ENCODE peak calls at places on chromosomes 12 and 14, in seven cellular contexts. One of them, this sample, is unnamed.

GRCh38 chr12:55663391-55663790 is 26.7 kb downstream of the OR10P1 start:
- DNase-seq in neural progenitor cell: no peak
- DNase-seq in Peyer's patch: no peak
- DNase-seq in GM23338: no peak
- DNase-seq in ascending aorta: no peak
- DNase-seq in left ventricle myocardium inferior: no peak
- DNase-seq in stomach: no peak
- DNase-seq in this sample: no peak

GRCh38 chr12:95633671-95634465 is 82.6 kb upstream of the USP44 start:
- DNase-seq in Peyer's patch: no peak
- DNase-seq in stomach: no peak
- DNase-seq in ascending aorta: no peak
- DNase-seq in left ventricle myocardium inferior: no peak
- DNase-seq in GM23338: no peak
- DNase-seq in neural progenitor cell: no peak
- DNase-seq in this sample: no peak

GRCh38 chr14:59919582-59920377 is at the start of gene LRRC9:
- DNase-seq in GM23338: peak; percentile 97
- DNase-seq in left ventricle myocardium inferior: peak; percentile 12
- DNase-seq in neural progenitor cell: peak; percentile 97
- DNase-seq in stomach: no peak
- DNase-seq in ascending aorta: no peak
- DNase-seq in Peyer's patch: peak; percentile 76
- DNase-seq in this sample: no peak

GRCh38 chr12:12272869-12273268 is 6.0 kb upstream of the LRP6 start:
- DNase-seq in GM23338: peak; percentile 70
- DNase-seq in Peyer's patch: no peak
- DNase-seq in stomach: no peak
- DNase-seq in left ventricle myocardium inferior: no peak
- DNase-seq in neural progenitor cell: peak; percentile 35
- DNase-seq in ascending aorta: no peak
- DNase-seq in this sample: no peak

GRCh38 chr12:84946753-84947152 is 34.2 kb upstream of the SLC6A15 start:
- DNase-seq in stomach: no peak
- DNase-seq in left ventricle myocardium inferior: no peak
- DNase-seq in ascending aorta: no peak
- DNase-seq in neural progenitor cell: no peak
- DNase-seq in Peyer's patch: no peak
- DNase-seq in GM23338: no peak
- DNase-seq in this sample: no peak

GRCh38 chr12:9793774-9794395 is 33.2 kb upstream of the CD69 start:
- DNase-seq in Peyer's patch: no peak
- DNase-seq in neural progenitor cell: no peak
- DNase-seq in left ventricle myocardium inferior: no peak
- DNase-seq in ascending aorta: no peak
- DNase-seq in stomach: no peak
- DNase-seq in GM23338: no peak
- DNase-seq in this sample: no peak

GRCh38 chr12:6324936-6325750 is 14.7 kb downstream of the PLEKHG6 start:
- DNase-seq in GM23338: no peak
- DNase-seq in ascending aorta: no peak
- DNase-seq in neural progenitor cell: no peak
- DNase-seq in stomach: peak; percentile 48
- DNase-seq in left ventricle myocardium inferior: no peak
- DNase-seq in Peyer's patch: no peak
- DNase-seq in this sample: no peak

GRCh38 chr12:31369712-31370521 is 44.0 kb upstream of the SINHCAF start:
- DNase-seq in Peyer's patch: no peak
- DNase-seq in ascending aorta: peak; percentile 68
- DNase-seq in neural progenitor cell: peak; percentile 78
- DNase-seq in stomach: peak; percentile 75
- DNase-seq in left ventricle myocardium inferior: peak; percentile 19
- DNase-seq in GM23338: peak; percentile 86
- DNase-seq in this sample: no peak

GRCh38 chr14:22973217-22974032 is 8.9 kb downstream of the AJUBA start:
- DNase-seq in stomach: peak; percentile 51
- DNase-seq in neural progenitor cell: peak; percentile 69
- DNase-seq in GM23338: peak; percentile 77
- DNase-seq in ascending aorta: no peak
- DNase-seq in left ventricle myocardium inferior: no peak
- DNase-seq in Peyer's patch: no peak
- DNase-seq in this sample: no peak

GRCh38 chr14:78010688-78011087 is 159.5 kb upstream of the NRXN3 start:
- DNase-seq in GM23338: no peak
- DNase-seq in neural progenitor cell: no peak
- DNase-seq in stomach: no peak
- DNase-seq in left ventricle myocardium inferior: no peak
- DNase-seq in Peyer's patch: no peak
- DNase-seq in ascending aorta: no peak
- DNase-seq in this sample: no peak

GRCh38 chr12:54292083-54292930 is 8.5 kb downstream of the NFE2 start:
- DNase-seq in GM23338: no peak
- DNase-seq in Peyer's patch: no peak
- DNase-seq in neural progenitor cell: no peak
- DNase-seq in left ventricle myocardium inferior: no peak
- DNase-seq in stomach: no peak
- DNase-seq in ascending aorta: no peak
- DNase-seq in this sample: no peak

GRCh38 chr14:52455291-52456088 is 96.8 kb downstream of the TXNDC16 start:
- DNase-seq in stomach: no peak
- DNase-seq in Peyer's patch: no peak
- DNase-seq in left ventricle myocardium inferior: no peak
- DNase-seq in neural progenitor cell: no peak
- DNase-seq in ascending aorta: no peak
- DNase-seq in GM23338: no peak
- DNase-seq in this sample: no peak

GRCh38 chr14:48373993-48374392 is 698.6 kb upstream of the MDGA2 start:
- DNase-seq in ascending aorta: no peak
- DNase-seq in GM23338: no peak
- DNase-seq in neural progenitor cell: no peak
- DNase-seq in stomach: no peak
- DNase-seq in left ventricle myocardium inferior: no peak
- DNase-seq in Peyer's patch: no peak
- DNase-seq in this sample: no peak

GRCh38 chr12:124686001-124686884 is 118.8 kb upstream of the NCOR2 start:
- DNase-seq in GM23338: no peak
- DNase-seq in ascending aorta: no peak
- DNase-seq in stomach: no peak
- DNase-seq in left ventricle myocardium inferior: no peak
- DNase-seq in Peyer's patch: no peak
- DNase-seq in neural progenitor cell: no peak
- DNase-seq in this sample: no peak

GRCh38 chr12:6887460-6887859 is 14.4 kb upstream of the SPSB2 start:
- DNase-seq in left ventricle myocardium inferior: no peak
- DNase-seq in neural progenitor cell: no peak
- DNase-seq in stomach: peak; percentile 55
- DNase-seq in GM23338: no peak
- DNase-seq in Peyer's patch: no peak
- DNase-seq in ascending aorta: no peak
- DNase-seq in this sample: no peak

GRCh38 chr14:100778951-100779690 is 46.8 kb upstream of the MEG3 start:
- DNase-seq in Peyer's patch: no peak
- DNase-seq in stomach: peak; percentile 21
- DNase-seq in ascending aorta: peak; percentile 49
- DNase-seq in GM23338: no peak
- DNase-seq in left ventricle myocardium inferior: no peak
- DNase-seq in neural progenitor cell: no peak
- DNase-seq in this sample: no peak

GRCh38 chr14:90827919-90828610 is 11.8 kb upstream of the TTC7B start:
- DNase-seq in GM23338: peak; percentile 97
- DNase-seq in Peyer's patch: peak; percentile 93
- DNase-seq in neural progenitor cell: peak; percentile 95
- DNase-seq in left ventricle myocardium inferior: peak; percentile 95
- DNase-seq in ascending aorta: peak; percentile 96
- DNase-seq in stomach: peak; percentile 94
- DNase-seq in this sample: peak; percentile 85

GRCh38 chr12:107449891-107450290 is 235.7 kb upstream of the PWP1 start:
- DNase-seq in stomach: no peak
- DNase-seq in left ventricle myocardium inferior: no peak
- DNase-seq in Peyer's patch: no peak
- DNase-seq in GM23338: no peak
- DNase-seq in neural progenitor cell: no peak
- DNase-seq in ascending aorta: no peak
- DNase-seq in this sample: no peak

GRCh38 chr12:32139064-32139421 is 32.4 kb downstream of the BICD1 start:
- DNase-seq in Peyer's patch: no peak
- DNase-seq in neural progenitor cell: peak; percentile 24
- DNase-seq in GM23338: peak; percentile 37
- DNase-seq in ascending aorta: no peak
- DNase-seq in stomach: no peak
- DNase-seq in left ventricle myocardium inferior: no peak
- DNase-seq in this sample: no peak

DNA sequence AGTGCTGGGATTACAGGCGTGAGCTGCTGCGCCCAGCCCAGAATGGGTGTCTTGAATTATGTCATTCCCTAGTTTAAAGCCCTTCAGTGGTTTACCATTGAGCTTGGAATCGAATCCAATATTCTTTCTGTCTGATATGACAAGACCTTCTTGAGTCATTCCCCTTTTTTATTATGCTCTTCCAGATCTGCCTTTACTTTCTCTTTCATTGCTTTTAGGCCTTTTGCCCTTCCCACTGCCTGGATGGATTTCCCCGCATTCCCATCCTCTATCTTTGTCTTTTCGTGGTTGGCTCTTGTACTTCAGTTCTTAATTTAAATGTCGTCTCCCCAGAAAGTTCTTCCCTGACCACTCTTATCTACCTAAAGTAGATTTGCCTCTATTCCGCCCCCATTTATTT is 1.6 kb downstream of the TRAFD1 start:
- DNase-seq in GM23338: no peak
- DNase-seq in left ventricle myocardium inferior: no peak
- DNase-seq in neural progenitor cell: no peak
- DNase-seq in Peyer's patch: no peak
- DNase-seq in ascending aorta: no peak
- DNase-seq in stomach: no peak
- DNase-seq in this sample: no peak
- H3K4me1 ChIP-seq in GM23338: peaks cover 22% of the 10 kb centered on the region
- H3K4me1 ChIP-seq in left ventricle myocardium inferior: peaks cover 95% of the 10 kb centered on the region
- H3K4me1 ChIP-seq in neural progenitor cell: peaks cover 6% of the 10 kb centered on the region
- H3K4me1 ChIP-seq in Peyer's patch: no peaks in the 10 kb centered on the region
- H3K4me1 ChIP-seq in ascending aorta: peaks cover 34% of the 10 kb centered on the region
- H3K4me1 ChIP-seq in stomach: peaks cover 56% of the 10 kb centered on the region
- H3K4me1 ChIP-seq in this sample: peaks cover 31% of the 10 kb centered on the region

DNA sequence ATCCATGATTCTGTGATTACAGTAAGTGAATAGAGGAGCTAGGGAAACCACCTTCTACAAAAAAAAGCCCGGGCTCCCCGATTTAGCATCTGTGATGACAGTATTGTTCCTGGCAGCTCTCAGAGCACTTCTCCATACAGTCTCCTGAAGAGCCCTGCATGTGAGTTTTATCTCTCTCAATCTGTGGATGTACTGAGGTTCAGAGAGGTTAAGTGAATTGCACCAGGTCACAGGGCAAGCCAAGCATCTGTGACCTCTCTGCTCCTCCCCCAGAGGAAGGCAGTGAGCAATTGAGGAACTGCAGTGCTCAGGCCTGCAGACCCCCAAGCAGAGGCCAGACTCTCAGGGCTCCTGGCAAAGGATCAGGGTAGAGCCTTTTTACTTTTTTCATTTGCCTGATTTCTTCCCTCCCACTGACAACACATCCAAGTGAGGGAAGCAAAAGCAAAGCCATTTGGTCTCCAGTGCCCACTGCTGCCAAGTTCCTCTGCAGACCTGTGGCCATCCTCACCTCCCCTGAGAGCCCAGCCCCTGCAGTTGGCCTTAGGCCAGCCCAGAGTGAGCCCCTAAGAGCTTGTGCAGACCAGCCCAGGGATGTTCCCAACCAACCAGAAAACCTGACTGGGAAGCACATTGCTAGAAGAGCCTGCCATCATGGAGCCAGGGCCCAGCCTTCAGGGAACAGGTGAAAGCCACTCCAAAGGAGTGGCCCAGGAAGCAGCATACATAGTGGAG is 47.6 kb upstream of the PNMA1 start:
- DNase-seq in ascending aorta: no peak
- DNase-seq in neural progenitor cell: no peak
- DNase-seq in GM23338: no peak
- DNase-seq in Peyer's patch: no peak
- DNase-seq in left ventricle myocardium inferior: no peak
- DNase-seq in stomach: no peak
- DNase-seq in this sample: no peak
- H3K4me1 ChIP-seq in ascending aorta: peaks cover 71% of the 10 kb centered on the region
- H3K4me1 ChIP-seq in neural progenitor cell: peaks cover 15% of the 10 kb centered on the region
- H3K4me1 ChIP-seq in GM23338: peaks cover 25% of the 10 kb centered on the region
- H3K4me1 ChIP-seq in Peyer's patch: peaks cover 31% of the 10 kb centered on the region
- H3K4me1 ChIP-seq in left ventricle myocardium inferior: peaks cover 93% of the 10 kb centered on the region
- H3K4me1 ChIP-seq in stomach: peaks cover 76% of the 10 kb centered on the region
- H3K4me1 ChIP-seq in this sample: peaks cover 51% of the 10 kb centered on the region

GRCh38 chr12:66048843-66049537 is 81.6 kb downstream of the LLPH start:
- DNase-seq in GM23338: no peak
- DNase-seq in left ventricle myocardium inferior: no peak
- DNase-seq in neural progenitor cell: no peak
- DNase-seq in Peyer's patch: no peak
- DNase-seq in ascending aorta: no peak
- DNase-seq in stomach: no peak
- DNase-seq in this sample: no peak

GRCh38 chr12:66051361-66051760 is 79.2 kb downstream of the LLPH start:
- DNase-seq in GM23338: no peak
- DNase-seq in Peyer's patch: no peak
- DNase-seq in ascending aorta: no peak
- DNase-seq in neural progenitor cell: no peak
- DNase-seq in stomach: no peak
- DNase-seq in left ventricle myocardium inferior: no peak
- DNase-seq in this sample: no peak

GRCh38 chr12:66050283-66050576 is 80.3 kb downstream of the LLPH start:
- DNase-seq in neural progenitor cell: no peak
- DNase-seq in Peyer's patch: no peak
- DNase-seq in ascending aorta: no peak
- DNase-seq in left ventricle myocardium inferior: no peak
- DNase-seq in GM23338: no peak
- DNase-seq in stomach: no peak
- DNase-seq in this sample: no peak

GRCh38 chr12:66049538-66050282 is 80.8 kb downstream of the LLPH start:
- DNase-seq in Peyer's patch: no peak
- DNase-seq in ascending aorta: no peak
- DNase-seq in left ventricle myocardium inferior: no peak
- DNase-seq in GM23338: no peak
- DNase-seq in neural progenitor cell: no peak
- DNase-seq in stomach: no peak
- DNase-seq in this sample: no peak

DNA sequence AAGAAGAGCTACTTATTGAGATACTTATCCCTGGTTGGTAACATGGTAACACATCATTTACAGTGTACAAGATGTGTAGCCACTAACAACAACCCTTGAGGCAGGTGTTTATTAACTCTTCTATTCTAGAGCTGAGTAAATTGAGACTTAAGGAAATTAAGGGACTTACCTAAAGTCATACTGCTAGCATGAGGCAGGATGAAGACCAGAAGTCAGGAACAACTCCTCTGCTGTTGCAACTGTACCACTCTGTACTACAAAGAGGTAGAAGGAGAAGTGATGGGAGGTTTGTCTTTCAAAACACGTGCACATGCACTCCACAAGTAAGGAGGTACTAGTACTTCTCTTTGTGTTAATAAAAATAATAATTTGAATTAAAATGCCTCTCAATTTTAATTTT is 79.9 kb downstream of the LLPH start:
- DNase-seq in neural progenitor cell: no peak
- DNase-seq in ascending aorta: no peak
- DNase-seq in Peyer's patch: no peak
- DNase-seq in stomach: no peak
- DNase-seq in GM23338: no peak
- DNase-seq in left ventricle myocardium inferior: no peak
- DNase-seq in this sample: no peak
- H3K4me1 ChIP-seq in neural progenitor cell: no peaks in the 10 kb centered on the region
- H3K4me1 ChIP-seq in ascending aorta: no peaks in the 10 kb centered on the region
- H3K4me1 ChIP-seq in Peyer's patch: no peaks in the 10 kb centered on the region
- H3K4me1 ChIP-seq in stomach: no peaks in the 10 kb centered on the region
- H3K4me1 ChIP-seq in GM23338: no peaks in the 10 kb centered on the region
- H3K4me1 ChIP-seq in left ventricle myocardium inferior: no peaks in the 10 kb centered on the region
- H3K4me1 ChIP-seq in this sample: no peaks in the 10 kb centered on the region

GRCh38 chr12:62655524-62656160 is 189.0 kb downstream of the MON2 start:
- DNase-seq in stomach: no peak
- DNase-seq in Peyer's patch: no peak
- DNase-seq in left ventricle myocardium inferior: no peak
- DNase-seq in ascending aorta: no peak
- DNase-seq in neural progenitor cell: peak; percentile 53
- DNase-seq in GM23338: peak; percentile 45
- DNase-seq in this sample: no peak
- H3K4me1 ChIP-seq in stomach: no peaks in the 10 kb centered on the region
- H3K4me1 ChIP-seq in Peyer's patch: no peaks in the 10 kb centered on the region
- H3K4me1 ChIP-seq in left ventricle myocardium inferior: peaks cover 7% of the 10 kb centered on the region
- H3K4me1 ChIP-seq in ascending aorta: peaks cover 4% of the 10 kb centered on the region
- H3K4me1 ChIP-seq in neural progenitor cell: peaks cover 86% of the 10 kb centered on the region
- H3K4me1 ChIP-seq in GM23338: peaks cover 82% of the 10 kb centered on the region
- H3K4me1 ChIP-seq in this sample: no peaks in the 10 kb centered on the region

This sample was measured in effector memory CD4-positive, alpha-beta T cell.